ENCODE peak calls at places on chromosomes 16 and 17, in five cellular contexts. O is HCT116; Y is A549; B is activated CD4-positive, alpha-beta T cell treated with anti-CD3 and anti-CD28 coated beads, Interleukin-2, amount 10 ng/mL, durations not matched to agents 7 days and 5 days; S is stimulated activated CD4-positive, alpha-beta T cell treated with anti-CD3 and anti-CD28 coated beads, Interleukin-4, amount 100 ng/mL, for 1 hour. Z is an unnamed sample.

GRCh38 chr16:67872131-67872630 is 671 bp upstream of the EDC4 start:
- DNase-seq in B (no peak), Y (no peak), O (no peak), S (no peak), Z (no peak)

GRCh38 chr16:8989099-8989878 is 25.6 kb upstream of the USP7 start:
- DNase-seq in Y (no peak), O (no peak), B (no peak), S (no peak), Z (no peak)

GRCh38 chr17:14301279-14301760 is 439 bp downstream of the HS3ST3B1 start:
- DNase-seq in O (no peak), Y (no peak), B (peak; percentile 27), S (peak; percentile 46), Z (peak; percentile 47)

GRCh38 chr16:59204589-59204988 is 470.5 kb upstream of the GOT2 start:
- DNase-seq in O (no peak), Y (no peak), S (no peak), B (no peak), Z (no peak)

GRCh38 chr16:13143551-13143950 is 242.2 kb downstream of the SHISA9 start:
- DNase-seq in O (no peak), Y (no peak), B (no peak), S (no peak), Z (no peak)

GRCh38 chr17:69344939-69345338 is 18.0 kb upstream of the ABCA5 start:
- DNase-seq in S (no peak), O (no peak), B (no peak), Y (peak; percentile 32), Z (no peak)

GRCh38 chr16:27174798-27175197 is 28.5 kb upstream of the KDM8 start:
- DNase-seq in B (no peak), O (no peak), Y (peak; percentile 78), S (no peak), Z (no peak)

GRCh38 chr17:67474081-67474661 is 97.1 kb downstream of the PITPNC1 start:
- DNase-seq in B (no peak), Y (no peak), O (no peak), S (no peak), Z (no peak)

GRCh38 chr16:13453938-13454553 is 465.9 kb upstream of the ERCC4 start:
- DNase-seq in O (peak; percentile 4), B (peak; percentile 19), Y (peak; percentile 16), S (peak; percentile 9), Z (no peak)

GRCh38 chr16:25177831-25178688 is 38.7 kb upstream of the AQP8 start:
- DNase-seq in S (no peak), B (no peak), O (no peak), Y (no peak), Z (no peak)

GRCh38 chr17:7001562-7001961 is 5.7 kb downstream of the ALOX12 start:
- DNase-seq in B (peak; percentile 50), Y (peak; percentile 65), S (peak; percentile 50), O (no peak), Z (peak; percentile 45)

Z was measured in activated CD8-positive, alpha-beta memory T cell treated with anti-CD3 and anti-CD28 coated beads, Interleukin-2, amount 50 U/mL, for 4 hours.